ENCODE peak calls at places on chromosomes 4 and X, in ten cellular contexts. A is ELR, G is NCI-H1930, O is HFFc6, H is hepatic stellate cell, B is C1 segment of cervical spinal cord, V is glutamatergic neuron, E is iPS-NIHi11, T is occipital lobe, D is dorsolateral prefrontal cortex. J is an unnamed sample.

GRCh38 chr4:55725057-55725456 is 89.0 kb upstream of the NMU start:
- DNase-seq in A (no peak), O (no peak), V (no peak), E (no peak), D (no peak), G (no peak), B (no peak), H (no peak), T (no peak), J (no peak)

GRCh38 chrX:105098812-105099211 is 121.7 kb downstream of the TEX13A start:
- DNase-seq in O (no peak), G (no peak), A (no peak), T (no peak), D (no peak), B (no peak), E (no peak), H (no peak), V (no peak), J (no peak)

GRCh38 chr4:41339812-41340809 is 83.4 kb downstream of the UCHL1 start:
- DNase-seq in T (peak), V (no peak), A (peak), D (peak), H (no peak), B (no peak), O (peak), G (no peak), E (peak), J (no peak)

GRCh38 chrX:12973561-12974216 is 1.2 kb upstream of the TMSB4X start:
- DNase-seq in H (no peak), D (no peak), V (no peak), B (peak), A (no peak), E (no peak), O (no peak), G (no peak), T (no peak), J (no peak)

GRCh38 chr4:3305610-3306371 is 13.0 kb downstream of the RGS12 start:
- DNase-seq in D (peak), V (no peak), H (no peak), A (peak), B (no peak), G (no peak), E (no peak), T (no peak), O (no peak), J (no peak)

GRCh38 chrX:45801554-45801953 is 600.9 kb upstream of the DIPK2B start:
- DNase-seq in B (no peak), O (no peak), A (peak), V (no peak), D (no peak), T (no peak), E (no peak), G (no peak), H (no peak), J (no peak)

GRCh38 chr4:74501579-74501978 is 56.6 kb downstream of the AREG start:
- DNase-seq in V (no peak), B (no peak), O (peak), H (peak), D (no peak), T (no peak), E (no peak), A (peak), G (no peak), J (no peak)

GRCh38 chr4:73729534-73730165 is 10.7 kb upstream of the CXCL8 start:
- DNase-seq in H (peak), O (peak), D (peak), V (peak), G (no peak), B (no peak), E (peak), T (peak), A (peak), J (no peak)

J was measured in CD4-positive, alpha-beta T cell.